ENCODE peak calls at places on chromosomes 7 and 10, in four cellular contexts. X is AG20443, J is NCI-H1092, Q is Kasumi-1. G is an unnamed sample.

GRCh38 chr10:34854147-34854601 is 39.1 kb upstream of the PARD3 start:
- DNase-seq in Q (no peak), X (peak; percentile 42), J (peak; percentile 30), G (no peak)

GRCh38 chr7:120185940-120186682 is 86.9 kb upstream of the KCND2 start:
- DNase-seq in X (no peak), Q (no peak), J (no peak), G (no peak)

GRCh38 chr10:117534321-117535044 is 8.1 kb upstream of the EMX2 start:
- DNase-seq in Q (no peak), X (no peak), J (no peak), G (no peak)

GRCh38 chr7:601573-602340 is 82.1 kb upstream of the PDGFA start:
- DNase-seq in J (no peak), X (peak; percentile 40), Q (no peak), G (no peak)

GRCh38 chr10:104582604-104582951 is 58.5 kb upstream of the SORCS3 start:
- DNase-seq in Q (no peak), X (no peak), J (no peak), G (no peak)

GRCh38 chr7:158209435-158209834 is 378.2 kb downstream of the PTPRN2 start:
- DNase-seq in X (no peak), Q (no peak), J (no peak), G (no peak)

GRCh38 chr10:58641708-58642107 is 129.0 kb downstream of the BICC1 start:
- DNase-seq in J (no peak), X (no peak), Q (no peak), G (no peak)

GRCh38 chr10:5504146-5505072 is 5.0 kb upstream of the CALML5 start:
- DNase-seq in J (no peak), X (no peak), Q (no peak), G (no peak)

GRCh38 chr7:100053201-100053600 is 3.6 kb downstream of the ZSCAN21 start:
- DNase-seq in X (peak; percentile 62), J (peak; percentile 76), Q (peak; percentile 82), G (peak; percentile 56)

GRCh38 chr7:102468416-102469350 is 3.9 kb downstream of the LRWD1 start:
- DNase-seq in X (no peak), Q (no peak), J (no peak), G (no peak)

GRCh38 chr10:108393111-108393510 is 1228.6 kb upstream of the SORCS1 start:
- DNase-seq in Q (no peak), J (no peak), X (peak; percentile 44), G (no peak)

GRCh38 chr7:44195901-44196300 is 4.9 kb upstream of the YKT6 start:
- DNase-seq in J (no peak), Q (no peak), X (no peak), G (no peak)

G was measured in NCI-H2029 treated with DMSO at 0.1 percent for 48 hours.